ENCODE peak calls at places on chromosomes 16 and 17, in ten cellular contexts. G, O, N, T, X, F, M, I, Q and B are unnamed samples.

GRCh38 chr16:85349413-85350145 is 237.3 kb upstream of the CIBAR2 start:
- DNase-seq in I (no peak), N (no peak), F (no peak), T (no peak), M (no peak), O (no peak), G (no peak), X (no peak), Q (no peak), B (no peak)

GRCh38 chr17:1793447-1793806 is 31.6 kb downstream of the SERPINF1 start:
- DNase-seq in F (no peak), N (no peak), T (no peak), G (peak; percentile 88), O (no peak), Q (no peak), I (no peak), X (no peak), M (no peak), B (no peak)

GRCh38 chr16:72246423-72246822 is 74.5 kb upstream of the PMFBP1 start:
- DNase-seq in X (peak; percentile 35), I (no peak), F (no peak), Q (no peak), N (no peak), G (no peak), T (no peak), M (no peak), O (no peak), B (no peak)

GRCh38 chr17:73639322-73639721 is 4.9 kb downstream of the SDK2 start:
- DNase-seq in Q (no peak), M (no peak), G (no peak), O (no peak), F (no peak), N (no peak), I (no peak), X (no peak), T (no peak), B (no peak)

GRCh38 chr17:46072998-46073397 is 73.9 kb downstream of the STH start:
- DNase-seq in F (no peak), M (no peak), N (no peak), X (no peak), T (no peak), G (no peak), Q (no peak), O (peak; percentile 70), I (no peak), B (no peak)

GRCh38 chr17:40675905-40676304 is 10.9 kb upstream of the KRT222 start:
- DNase-seq in N (no peak), G (no peak), O (no peak), X (no peak), F (no peak), T (no peak), Q (no peak), M (no peak), I (no peak), B (peak; percentile 31)

GRCh38 chr17:62802531-62803205 is 5.4 kb downstream of the MARCHF10 start:
- DNase-seq in Q (no peak), N (no peak), I (no peak), T (no peak), M (no peak), F (no peak), X (no peak), G (no peak), O (no peak), B (no peak)

GRCh38 chr16:17238285-17239028 is 232.3 kb downstream of the XYLT1 start:
- DNase-seq in G (no peak), T (no peak), I (no peak), N (no peak), F (no peak), O (no peak), Q (no peak), X (peak; percentile 51), M (no peak), B (no peak)

GRCh38 chr17:62064791-62065563 is at the start of gene MED13:
- DNase-seq in O (peak; percentile 44), G (no peak), F (peak; percentile 33), N (peak; percentile 48), Q (peak; percentile 80), T (no peak), X (no peak), I (peak; percentile 92), M (peak; percentile 52), B (no peak)

GRCh38 chr16:89581045-89581695 is 5.6 kb downstream of the CPNE7 start:
- DNase-seq in I (no peak), Q (no peak), T (no peak), F (no peak), O (peak; percentile 97), M (no peak), N (no peak), X (no peak), G (peak; percentile 71), B (no peak)

GRCh38 chr16:371729-372521 is 1.6 kb upstream of the MRPL28 start:
- DNase-seq in Q (no peak), T (no peak), F (no peak), I (no peak), N (no peak), O (no peak), X (no peak), M (no peak), G (no peak), B (no peak)

GRCh38 chr17:76755285-76755684 is 17.4 kb downstream of the MFSD11 start:
- DNase-seq in X (no peak), M (no peak), T (no peak), I (no peak), Q (no peak), N (no peak), F (no peak), O (no peak), G (no peak), B (no peak)

GRCh38 chr17:67526700-67527099 is 149.6 kb downstream of the PITPNC1 start:
- DNase-seq in F (no peak), T (no peak), G (no peak), N (no peak), I (no peak), Q (no peak), X (no peak), O (no peak), M (no peak), B (no peak)